ENCODE peak calls at places on chromosomes 11 and 22, in seven cellular contexts. P is heart right ventricle, Z is NCI-H1092 treated with DMSO at 0.1 percent for 48 hours, I is anterior cingulate cortex, B is activated T-cell treated with anti-CD3 and anti-CD28 coated beads for 1 hour, R is bronchial epithelial cell, X is foreskin fibroblast. T is an unnamed sample.

GRCh38 chr11:17010851-17011420 is 3.3 kb downstream of the PLEKHA7 start:
- DNase-seq in B (no peak), Z (no peak), I (no peak), R (no peak), X (no peak), P (no peak), T (no peak)

GRCh38 chr22:47128216-47129215 is 366.1 kb downstream of the TBC1D22A start:
- DNase-seq in P (no peak), I (no peak), Z (no peak), B (no peak), R (no peak), X (no peak), T (no peak)

GRCh38 chr11:11750479-11750878 is 91.3 kb upstream of the USP47 start:
- DNase-seq in Z (no peak), X (no peak), R (no peak), I (no peak), P (no peak), B (no peak), T (no peak)

GRCh38 chr11:72522186-72522585 is 87.9 kb upstream of the CLPB start:
- DNase-seq in R (no peak), X (no peak), B (no peak), Z (no peak), P (peak; percentile 47), I (no peak), T (no peak)

GRCh38 chr22:19811811-19812771 is 42.6 kb downstream of the GNB1L start:
- DNase-seq in R (no peak), X (no peak), Z (no peak), I (no peak), B (no peak), P (peak; percentile 32), T (no peak)

GRCh38 chr11:19903620-19904069 is 191.0 kb downstream of the NAV2 start:
- DNase-seq in B (peak; percentile 19), Z (peak; percentile 61), R (peak; percentile 65), X (peak; percentile 58), P (peak; percentile 37), I (peak; percentile 64), T (peak; percentile 43)

GRCh38 chr22:36377022-36377631 is 10.6 kb downstream of the MYH9 start:
- DNase-seq in X (no peak), Z (no peak), B (no peak), P (no peak), I (no peak), R (peak; percentile 27), T (no peak)

GRCh38 chr11:87560352-87560751 is 522.6 kb downstream of the TMEM135 start:
- DNase-seq in R (no peak), P (no peak), X (no peak), Z (no peak), B (no peak), I (no peak), T (no peak)

GRCh38 chr11:108817971-108818370 is 153.1 kb downstream of the DDX10 start:
- DNase-seq in I (no peak), R (no peak), B (no peak), X (no peak), Z (no peak), P (no peak), T (no peak)

GRCh38 chr11:6693342-6694228 is 10.4 kb upstream of the MRPL17 start:
- DNase-seq in P (no peak), R (peak; percentile 92), I (no peak), Z (no peak), X (peak; percentile 90), B (peak; percentile 19), T (no peak)

GRCh38 chr11:78292109-78292803 is 103.5 kb downstream of the USP35 start:
- DNase-seq in B (no peak), X (no peak), P (no peak), Z (no peak), I (no peak), R (no peak), T (no peak)

GRCh38 chr11:10329935-10330334 is 25.1 kb downstream of the ADM start:
- DNase-seq in B (no peak), R (peak; percentile 55), X (peak; percentile 88), P (no peak), I (no peak), Z (no peak), T (no peak)

GRCh38 chr11:118715245-118715807 is 35.9 kb upstream of the TREH start:
- DNase-seq in B (no peak), Z (no peak), X (no peak), R (no peak), P (no peak), I (no peak), T (no peak)

GRCh38 chr11:67504023-67504949 is 877 bp downstream of the PITPNM1 start:
- DNase-seq in Z (peak; percentile 21), X (peak; percentile 21), B (no peak), I (no peak), R (no peak), P (peak; percentile 44), T (no peak)

GRCh38 chr11:86497310-86497709 is 122.6 kb downstream of the CCDC81 start:
- DNase-seq in X (peak; percentile 22), P (no peak), R (peak; percentile 58), Z (no peak), I (no peak), B (no peak), T (no peak)

GRCh38 chr11:25200925-25201324 is 704.1 kb downstream of the LUZP2 start:
- DNase-seq in I (no peak), X (no peak), Z (no peak), B (no peak), P (no peak), R (no peak), T (no peak)

GRCh38 chr11:103662880-103663279 is 373.6 kb upstream of the DDI1 start:
- DNase-seq in R (no peak), Z (no peak), B (no peak), X (no peak), P (no peak), I (no peak), T (no peak)

GRCh38 chr11:5509803-5510202 is at the start of gene UBQLN3:
- DNase-seq in I (no peak), X (no peak), B (no peak), R (no peak), P (no peak), Z (no peak), T (no peak)

GRCh38 chr11:62892077-62892922 is 11.6 kb downstream of the SLC3A2 start:
- DNase-seq in P (no peak), Z (no peak), X (no peak), B (no peak), I (no peak), R (no peak), T (no peak)

GRCh38 chr22:17964153-17964552 is 60.2 kb downstream of the MICAL3 start:
- DNase-seq in P (no peak), Z (no peak), B (no peak), X (no peak), R (no peak), I (no peak), T (no peak)

GRCh38 chr11:95577716-95578460 is 211.7 kb downstream of the FAM76B start:
- DNase-seq in X (peak; percentile 78), P (no peak), I (no peak), B (no peak), Z (no peak), R (peak; percentile 97), T (no peak)

GRCh38 chr11:42777776-42778175 is 534.0 kb upstream of the API5 start:
- DNase-seq in X (no peak), I (no peak), B (no peak), P (no peak), Z (no peak), R (no peak), T (no peak)

GRCh38 chr11:67379061-67380058 is 6.0 kb upstream of the CLCF1 start:
- DNase-seq in Z (no peak), P (no peak), X (no peak), R (peak; percentile 61), B (no peak), I (no peak), T (no peak)

GRCh38 chr11:58227956-58228615 is 632 bp downstream of the OR10Q1 start:
- DNase-seq in P (peak; percentile 6), R (no peak), Z (no peak), X (no peak), B (no peak), I (no peak), T (no peak)

GRCh38 chr22:42972592-42973535 is 42.1 kb downstream of the PACSIN2 start:
- DNase-seq in R (no peak), X (no peak), B (no peak), I (no peak), P (no peak), Z (no peak), T (no peak)

GRCh38 chr22:35231585-35232084 is 25.7 kb upstream of the HMGXB4 start:
- DNase-seq in Z (peak; percentile 84), X (peak; percentile 31), P (peak; percentile 27), R (peak; percentile 69), I (no peak), B (peak; percentile 62), T (peak; percentile 74)

GRCh38 chr11:57397394-57397990 is 7.0 kb upstream of the PRG2 start:
- DNase-seq in Z (no peak), I (no peak), X (no peak), R (no peak), B (no peak), P (no peak), T (no peak)

GRCh38 chr11:116869610-116870009 is 32.2 kb upstream of the APOA1 start:
- DNase-seq in X (no peak), B (no peak), R (no peak), I (no peak), P (no peak), Z (no peak), T (no peak)

GRCh38 chr22:47171441-47172221 is 409.2 kb downstream of the TBC1D22A start:
- DNase-seq in R (no peak), B (no peak), Z (no peak), I (no peak), X (no peak), P (peak; percentile 11), T (no peak)

GRCh38 chr11:34194576-34195335 is 89.3 kb downstream of the NAT10 start:
- DNase-seq in I (no peak), R (no peak), B (no peak), Z (no peak), X (no peak), P (no peak), T (no peak)

GRCh38 chr11:44596541-44597276 is 31.2 kb downstream of the CD82 start:
- DNase-seq in Z (no peak), P (no peak), X (no peak), I (no peak), R (no peak), B (peak; percentile 47), T (no peak)

GRCh38 chr11:121112498-121113455 is 11.7 kb downstream of the TECTA start:
- DNase-seq in P (peak; percentile 48), I (peak; percentile 60), X (peak; percentile 61), R (peak; percentile 57), B (peak; percentile 4), Z (peak; percentile 83), T (peak; percentile 36)

GRCh38 chr11:88280673-88281316 is 56.7 kb downstream of the CTSC start:
- DNase-seq in R (no peak), Z (peak; percentile 75), I (peak; percentile 5), P (no peak), X (no peak), B (no peak), T (no peak)